ENCODE peak calls at places on chromosome 3, in five cellular contexts. A is fibroblast of the aortic adventitia, N is bronchial epithelial cell, B is endothelial cell of umbilical vein, K is psoas muscle. X is an unnamed sample.

GRCh38 chr3:93973160-93974126 is at the start of gene PROS1:
- DNase-seq in A (peak; percentile 91), N (peak; percentile 51), B (peak; percentile 81), K (peak; percentile 84), X (peak; percentile 62)

GRCh38 chr3:178297732-178298131 is 238.5 kb upstream of the KCNMB2 start:
- DNase-seq in A (no peak), N (no peak), B (no peak), K (no peak), X (no peak)

GRCh38 chr3:48088056-48088748 is 72.0 kb upstream of the MAP4 start:
- DNase-seq in A (no peak), N (no peak), B (no peak), K (no peak), X (no peak)

GRCh38 chr3:182007441-182007840 is 295.7 kb downstream of the SOX2 start:
- DNase-seq in A (no peak), N (peak; percentile 58), B (no peak), K (no peak), X (no peak)

GRCh38 chr3:169128579-169128978 is 534.9 kb downstream of the MECOM start:
- DNase-seq in A (no peak), N (no peak), B (no peak), K (no peak), X (no peak)

GRCh38 chr3:35936571-35936970 is 297.2 kb downstream of the ARPP21 start:
- DNase-seq in A (peak; percentile 78), N (peak; percentile 42), B (no peak), K (no peak), X (peak; percentile 34)

GRCh38 chr3:131299836-131300235 is 81.7 kb upstream of the NUDT16 start:
- DNase-seq in A (no peak), N (no peak), B (no peak), K (no peak), X (no peak)

GRCh38 chr3:42892169-42892568 is 13.8 kb upstream of the ZNF662 start:
- DNase-seq in A (peak; percentile 46), N (peak; percentile 29), B (no peak), K (no peak), X (no peak)

GRCh38 chr3:25465266-25465860 is 37.3 kb downstream of the RARB start:
- DNase-seq in A (no peak), N (no peak), B (no peak), K (no peak), X (no peak)

GRCh38 chr3:158167737-158168469 is 58.0 kb downstream of the RSRC1 start:
- DNase-seq in A (peak; percentile 97), N (peak; percentile 97), B (peak; percentile 75), K (no peak), X (peak; percentile 88)

GRCh38 chr3:159749406-159749805 is 239.2 kb upstream of the IL12A start:
- DNase-seq in A (no peak), N (no peak), B (no peak), K (no peak), X (no peak)

GRCh38 chr3:42546691-42547213 is 35.0 kb downstream of the SEC22C start:
- DNase-seq in A (no peak), N (no peak), B (no peak), K (no peak), X (no peak)

GRCh38 chr3:147509444-147509843 is 100.3 kb downstream of the ZIC1 start:
- DNase-seq in A (peak; percentile 0), N (no peak), B (no peak), K (no peak), X (no peak)

GRCh38 chr3:172194702-172195392 is 155.5 kb downstream of the FNDC3B start:
- DNase-seq in A (no peak), N (peak; percentile 38), B (peak; percentile 48), K (no peak), X (no peak)

GRCh38 chr3:71160800-71161546 is 422.6 kb downstream of the FOXP1 start:
- DNase-seq in A (no peak), N (peak; percentile 79), B (no peak), K (no peak), X (no peak)

GRCh38 chr3:65342084-65342683 is 654.4 kb upstream of the ADAMTS9 start:
- DNase-seq in A (peak; percentile 45), N (peak; percentile 35), B (peak; percentile 60), K (peak; percentile 19), X (no peak)

GRCh38 chr3:178960191-178960590 is 111.4 kb downstream of the ZMAT3 start:
- DNase-seq in A (no peak), N (no peak), B (no peak), K (no peak), X (no peak)

GRCh38 chr3:112500621-112501020 is 1.3 kb upstream of the BTLA start:
- DNase-seq in A (no peak), N (no peak), B (peak; percentile 93), K (no peak), X (no peak)

GRCh38 chr3:46566040-46566631 is at the start of gene LRRC2:
- DNase-seq in A (peak; percentile 96), N (peak; percentile 41), B (peak; percentile 33), K (peak; percentile 61), X (peak; percentile 35)

GRCh38 chr3:99410789-99411311 is 227.5 kb upstream of the COL8A1 start:
- DNase-seq in A (peak; percentile 24), N (peak; percentile 5), B (peak; percentile 93), K (no peak), X (peak; percentile 92)

GRCh38 chr3:168495251-168495650 is 399.5 kb upstream of the GOLIM4 start:
- DNase-seq in A (no peak), N (no peak), B (no peak), K (no peak), X (no peak)

GRCh38 chr3:79881431-79881830 is 113.6 kb upstream of the ROBO1 start:
- DNase-seq in A (peak; percentile 18), N (no peak), B (no peak), K (no peak), X (no peak)

GRCh38 chr3:113231827-113232253 is 20.5 kb downstream of the BOC start:
- DNase-seq in A (peak; percentile 65), N (peak; percentile 97), B (peak; percentile 24), K (no peak), X (no peak)

GRCh38 chr3:171260899-171261298 is 199.3 kb downstream of the TNIK start:
- DNase-seq in A (no peak), N (peak; percentile 27), B (no peak), K (no peak), X (no peak)

GRCh38 chr3:168511428-168512014 is 415.8 kb upstream of the GOLIM4 start:
- DNase-seq in A (peak; percentile 25), N (peak; percentile 10), B (peak; percentile 14), K (no peak), X (no peak)

GRCh38 chr3:67685499-67685898 is 31.1 kb upstream of the SUCLG2 start:
- DNase-seq in A (no peak), N (no peak), B (no peak), K (no peak), X (no peak)

GRCh38 chr3:122458992-122459391 is 43.1 kb upstream of the WDR5B start:
- DNase-seq in A (peak; percentile 79), N (peak; percentile 48), B (peak; percentile 51), K (no peak), X (peak; percentile 23)

GRCh38 chr3:62332017-62332416 is 41.3 kb downstream of the FEZF2 start:
- DNase-seq in A (no peak), N (no peak), B (no peak), K (no peak), X (no peak)

GRCh38 chr3:62335196-62335595 is 38.2 kb downstream of the FEZF2 start:
- DNase-seq in A (no peak), N (no peak), B (no peak), K (no peak), X (no peak)

GRCh38 chr3:62329970-62330369 is 43.4 kb downstream of the FEZF2 start:
- DNase-seq in A (no peak), N (no peak), B (no peak), K (no peak), X (no peak)

DNA sequence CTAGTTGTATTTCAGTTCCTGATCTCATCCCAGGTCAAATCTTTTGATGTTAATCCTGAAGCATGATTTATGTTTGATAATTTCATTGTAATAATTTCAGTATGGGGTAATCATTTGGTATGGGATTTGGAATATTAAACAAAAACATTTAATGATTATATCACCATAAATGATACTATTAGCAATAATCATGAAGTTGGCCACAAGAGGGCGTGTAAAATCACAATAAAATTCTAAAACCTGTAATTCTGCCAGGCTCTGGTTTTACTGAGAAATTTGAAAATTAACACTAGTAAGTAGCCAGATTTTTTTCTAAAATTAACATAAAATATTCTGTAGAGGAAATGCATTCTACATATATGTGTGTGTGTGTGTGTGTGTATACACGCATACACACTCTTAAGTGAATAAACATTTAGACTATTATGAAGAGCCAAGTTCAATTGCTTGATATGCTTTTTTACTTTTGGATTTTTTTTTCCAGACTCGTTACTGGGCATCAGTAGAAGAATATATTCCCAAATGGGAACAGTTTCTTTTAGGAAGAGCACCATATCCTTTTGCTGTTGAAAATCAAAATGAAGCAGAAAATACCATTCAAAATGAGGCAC is 40.5 kb downstream of the FEZF2 start:
- DNase-seq in A (peak; percentile 58), N (peak; percentile 12), B (peak; percentile 21), K (no peak), X (no peak)
- TF ChIP-seq CTCF in A (peak; percentile 42), N (no peak), B (peak; percentile 40), K (peak; percentile 50), X (peak; percentile 36)

DNA sequence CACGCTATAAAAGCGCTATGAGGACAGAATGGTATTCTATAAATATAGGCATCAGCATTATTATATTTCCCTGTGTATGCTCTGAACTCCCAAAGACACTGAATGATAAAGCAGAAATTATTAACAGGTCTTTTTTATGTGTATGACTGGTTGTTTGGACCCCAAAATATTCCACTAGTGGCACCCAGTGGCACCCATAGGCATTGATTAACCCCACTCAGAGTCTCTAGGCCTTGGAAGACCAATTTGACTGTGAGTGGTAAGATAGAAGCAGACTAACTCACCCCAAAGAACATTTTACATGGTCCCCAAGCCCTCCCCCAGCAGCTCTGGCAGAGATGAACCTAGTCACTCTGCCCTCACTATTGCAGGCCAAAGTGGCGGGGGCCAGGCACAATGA is 45.4 kb upstream of the UBE2E1 start:
- DNase-seq in A (no peak), N (no peak), B (no peak), K (no peak), X (no peak)
- TF ChIP-seq CTCF in A (peak; percentile 12), N (no peak), B (no peak), K (no peak), X (no peak)

DNA sequence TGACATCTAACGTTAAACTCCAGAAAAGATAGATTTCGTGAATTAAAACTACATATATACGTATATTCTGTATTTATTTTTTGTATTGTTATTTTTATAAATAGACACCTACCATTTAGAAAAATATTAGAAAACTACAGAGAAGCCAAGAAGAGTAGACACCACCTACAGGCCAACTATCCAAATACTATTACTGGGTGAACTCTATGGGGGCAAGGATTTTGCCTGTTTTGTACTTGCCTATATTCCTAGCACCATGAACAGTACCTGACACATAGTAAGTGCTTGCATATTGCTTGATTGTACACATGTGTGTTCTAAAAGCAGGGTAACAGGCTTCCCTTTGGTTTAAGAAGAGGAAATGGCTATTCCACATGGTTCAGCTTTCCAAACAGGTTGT is 24.4 kb upstream of the CLEC3B start:
- DNase-seq in A (no peak), N (no peak), B (no peak), K (no peak), X (no peak)
- TF ChIP-seq CTCF in A (no peak), N (no peak), B (no peak), K (no peak), X (no peak)

GRCh38 chr3:54086639-54087405 is 35.5 kb upstream of the CACNA2D3 start:
- DNase-seq in A (no peak), N (no peak), B (no peak), K (no peak), X (no peak)

GRCh38 chr3:54085936-54086335 is 36.4 kb upstream of the CACNA2D3 start:
- DNase-seq in A (no peak), N (no peak), B (no peak), K (no peak), X (no peak)

GRCh38 chr3:54083901-54084300 is 38.5 kb upstream of the CACNA2D3 start:
- DNase-seq in A (no peak), N (no peak), B (no peak), K (no peak), X (no peak)

GRCh38 chr3:54087581-54088410 is 34.6 kb upstream of the CACNA2D3 start:
- DNase-seq in A (no peak), N (no peak), B (no peak), K (no peak), X (no peak)
- TF ChIP-seq CTCF in A (no peak), N (no peak), B (no peak), K (no peak), X (no peak)